ENCODE peak calls at places on chromosomes 4 and X, in seven cellular contexts. Z, Q, T, Y, V, R and X are unnamed samples.

GRCh38 chr4:15754323-15754722 is 23.8 kb upstream of the CD38 start:
- DNase-seq in T (peak; percentile 38), Z (no peak), V (no peak), Q (no peak), R (no peak), Y (no peak), X (no peak)

GRCh38 chr4:146646601-146647000 is 7.9 kb downstream of the POU4F2 start:
- DNase-seq in T (no peak), Z (no peak), Y (no peak), V (no peak), R (no peak), Q (no peak), X (no peak)

GRCh38 chr4:101125045-101125713 is 222.1 kb downstream of the PPP3CA start:
- DNase-seq in Q (no peak), T (no peak), V (no peak), Z (no peak), R (no peak), Y (no peak), X (no peak)

GRCh38 chrX:71534773-71535544 is 2.1 kb downstream of the OGT start:
- DNase-seq in Y (no peak), V (no peak), Z (no peak), T (no peak), R (no peak), Q (no peak), X (no peak)

GRCh38 chrX:133171962-133172708 is 46.0 kb downstream of the TFDP3 start:
- DNase-seq in Q (no peak), Y (no peak), R (no peak), Z (no peak), V (peak; percentile 11), T (no peak), X (no peak)

GRCh38 chr4:48375651-48376291 is 34.4 kb downstream of the SLAIN2 start:
- DNase-seq in Z (peak; percentile 71), T (no peak), V (peak; percentile 35), R (no peak), Y (no peak), Q (peak; percentile 43), X (peak; percentile 52)

GRCh38 chr4:153375303-153375702 is 30.8 kb downstream of the MND1 start:
- DNase-seq in R (no peak), Z (no peak), V (no peak), Y (no peak), T (no peak), Q (no peak), X (no peak)

GRCh38 chrX:50874878-50875277 is 35.7 kb upstream of the BMP15 start:
- DNase-seq in R (no peak), Y (no peak), T (no peak), V (no peak), Z (no peak), Q (no peak), X (no peak)

GRCh38 chr4:177473991-177474390 is 31.8 kb upstream of the AGA start:
- DNase-seq in V (no peak), Z (no peak), Q (no peak), T (no peak), R (no peak), Y (no peak), X (no peak)

GRCh38 chr4:188707036-188707435 is 567.8 kb downstream of the TRIML1 start:
- DNase-seq in Z (no peak), R (no peak), T (no peak), Y (no peak), Q (no peak), V (no peak), X (no peak)

GRCh38 chrX:2614911-2615310 is 76.2 kb upstream of the CD99 start:
- DNase-seq in V (no peak), Z (no peak), Y (no peak), R (no peak), Q (no peak), T (no peak), X (peak; percentile 22)

GRCh38 chr4:43113196-43113595 is 220.7 kb downstream of the GRXCR1 start:
- DNase-seq in T (no peak), R (no peak), V (no peak), Y (no peak), Z (no peak), Q (no peak), X (no peak)

GRCh38 chr4:98657531-98658286 is 702 bp downstream of the TSPAN5 start:
- DNase-seq in T (peak; percentile 44), R (no peak), Z (peak; percentile 23), Y (peak; percentile 41), Q (peak; percentile 59), V (peak; percentile 29), X (no peak)

GRCh38 chr4:67555447-67555846 is 3.1 kb upstream of the STAP1 start:
- DNase-seq in R (no peak), V (no peak), Y (no peak), Z (no peak), T (no peak), Q (no peak), X (no peak)

GRCh38 chr4:67556426-67556825 is 2.1 kb upstream of the STAP1 start:
- DNase-seq in Z (no peak), Q (no peak), R (no peak), V (no peak), Y (no peak), T (no peak), X (no peak)

DNA sequence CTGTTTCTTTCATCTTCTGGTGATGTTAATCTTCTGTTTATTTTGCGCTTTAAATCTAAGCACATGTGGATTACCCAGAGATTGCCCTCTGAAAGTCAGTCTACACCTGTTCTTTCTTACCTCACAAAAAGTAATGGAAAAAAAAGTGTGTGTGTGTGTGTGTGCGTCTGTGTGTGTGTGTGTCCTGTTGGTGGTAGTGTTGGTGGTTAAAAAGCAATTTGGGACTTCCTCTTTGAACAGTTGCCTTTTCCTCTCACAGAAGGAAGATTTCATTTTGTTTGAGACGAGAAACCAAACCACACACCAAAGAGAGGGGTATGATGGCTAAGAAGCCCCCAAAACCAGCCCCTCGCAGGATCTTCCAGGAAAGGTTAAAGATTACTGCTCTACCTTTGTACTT is at the start of gene STAP1:
- DNase-seq in R (no peak), Y (no peak), Z (peak; percentile 15), V (no peak), Q (no peak), T (peak; percentile 59), X (no peak)
- TF ChIP-seq POLR2A in R (no peak), Y (no peak), Z (peak; percentile 48), V (no peak), Q (no peak), T (no peak), X (no peak)

DNA sequence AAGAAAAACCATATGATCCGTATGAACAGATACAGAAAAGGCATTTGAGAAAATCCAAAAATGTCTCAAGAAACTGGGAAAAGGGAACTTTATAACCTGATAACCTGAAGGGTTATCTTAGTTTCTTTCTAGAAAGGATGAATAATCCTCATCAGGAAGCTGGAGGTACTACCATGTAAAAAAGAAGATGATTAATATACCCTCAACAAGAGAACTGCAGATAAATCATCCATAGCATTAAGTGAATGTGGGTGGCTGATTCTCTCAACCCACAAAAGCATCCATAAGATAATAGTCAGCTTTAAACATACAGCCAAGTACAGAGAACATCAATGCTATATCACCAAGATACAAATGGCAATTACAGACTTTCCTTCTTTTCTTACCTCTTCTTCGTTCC is 26.4 kb downstream of the ANAPC10 start:
- DNase-seq in R (no peak), Y (no peak), Z (no peak), V (no peak), T (no peak), Q (no peak), X (no peak)
- H3K27me3 ChIP-seq in R (no peaks in the 10 kb centered on the region), Y (no peaks in the 10 kb centered on the region), Z (no peaks in the 10 kb centered on the region), V (no peaks in the 10 kb centered on the region), T (no peaks in the 10 kb centered on the region), Q (no peaks in the 10 kb centered on the region), X (no peaks in the 10 kb centered on the region)

GRCh38 chrX:119399772-119400101 is 601 bp downstream of the SLC25A43 start:
- DNase-seq in Q (no peak), Y (no peak), Z (no peak), R (no peak), V (no peak), T (no peak), X (no peak)

GRCh38 chrX:119401569-119401968 is 2.4 kb downstream of the SLC25A43 start:
- DNase-seq in R (no peak), V (no peak), T (no peak), Y (no peak), Q (no peak), Z (no peak), X (no peak)

GRCh38 chrX:119398587-119398973 is 556 bp upstream of the SLC25A43 start:
- DNase-seq in Z (peak; percentile 38), V (no peak), Y (no peak), T (no peak), R (no peak), Q (no peak), X (no peak)

GRCh38 chrX:119402588-119402987 is 3.5 kb downstream of the SLC25A43 start:
- DNase-seq in V (no peak), T (no peak), Y (no peak), Q (no peak), Z (no peak), R (no peak), X (no peak)

GRCh38 chrX:119398974-119399771 is at the start of gene SLC25A43:
- DNase-seq in R (no peak), Y (peak; percentile 28), V (peak; percentile 43), Z (peak; percentile 57), T (peak; percentile 22), Q (peak; percentile 33), X (peak; percentile 10)
- TF ChIP-seq POLR2A in R (peak; percentile 84), Y (no peak), V (peak; percentile 38), Z (peak; percentile 42), T (peak; percentile 52), Q (no peak), X (no peak)

DNA sequence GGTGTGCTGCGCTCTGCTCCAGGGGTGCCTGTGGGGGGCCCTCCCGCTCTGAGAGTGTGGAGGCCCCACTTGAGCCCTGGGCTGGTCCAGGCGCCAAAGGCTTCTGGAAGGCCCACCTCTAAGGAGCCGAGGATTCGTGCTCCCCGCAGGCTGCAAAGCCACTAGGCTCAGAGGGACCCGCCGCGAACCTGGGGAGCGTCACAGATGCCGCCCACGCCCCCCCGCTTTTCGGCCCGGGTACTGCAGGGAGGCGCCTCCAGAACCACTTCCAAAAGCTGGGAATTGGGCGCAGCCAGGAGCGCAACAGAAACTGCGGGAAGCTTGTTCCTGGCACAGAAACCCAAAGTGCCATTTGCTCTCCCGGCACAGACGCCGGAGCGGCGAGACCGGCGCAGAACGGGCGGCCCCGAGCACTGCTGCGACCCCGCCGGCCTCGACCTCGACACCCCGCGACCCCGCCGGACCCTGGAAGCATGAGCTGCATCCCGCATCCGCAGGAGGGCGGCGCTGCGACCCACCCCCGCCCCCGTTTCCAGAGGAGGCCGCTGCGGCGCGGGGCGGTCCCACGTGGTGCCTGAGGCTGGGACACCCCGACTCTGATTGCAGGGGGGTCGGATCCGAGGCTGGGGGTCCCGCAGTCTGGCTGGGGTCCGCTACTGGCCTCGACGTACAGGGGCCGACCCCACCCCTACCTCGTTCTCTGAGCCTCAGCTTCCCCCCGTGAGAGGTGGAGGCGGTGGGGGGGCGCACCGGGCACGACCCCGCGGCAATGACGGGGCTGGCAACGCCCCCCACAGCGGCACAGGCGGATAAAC is 30.8 kb downstream of the CPLX1 start:
- DNase-seq in V (no peak), Y (no peak), R (no peak), Z (no peak), T (no peak), Q (no peak), X (no peak)
- H3K27me3 ChIP-seq in V (no peaks in the 10 kb centered on the region), Y (peaks cover 26% of the 10 kb centered on the region), R (no peaks in the 10 kb centered on the region), Z (peaks cover 57% of the 10 kb centered on the region), T (peaks cover 30% of the 10 kb centered on the region), Q (peaks cover 47% of the 10 kb centered on the region), X (no peaks in the 10 kb centered on the region)

GRCh38 chrX:151727346-151727745 is 7.2 kb upstream of the CNGA2 start:
- DNase-seq in R (no peak), Q (no peak), T (no peak), V (no peak), Y (no peak), Z (no peak), X (no peak)
- TF ChIP-seq POLR2A in R (no peak), Q (no peak), T (no peak), V (no peak), Y (no peak), Z (no peak), X (no peak)